ENCODE peak calls at places on chromosomes 16 and 17, in six cellular contexts. T is lung; Y is ELR; U is stimulated activated CD4-positive, alpha-beta T cell treated with anti-CD3 and anti-CD28 coated beads, Interleukin-1b, Interleukin-23, amount 100 ng/mL, for 48 hours; Z is uterus; O is pancreas. R is an unnamed sample.

GRCh38 chr17:7016886-7017826 is 4.7 kb downstream of the RNASEK start:
- DNase-seq in T (no peak), Y (no peak), U (no peak), Z (no peak), O (no peak), R (no peak)

GRCh38 chr17:81710514-81711308 is 1.4 kb upstream of the SLC25A10 start:
- DNase-seq in T (no peak), Y (peak; percentile 42), U (no peak), Z (no peak), O (no peak), R (no peak)

GRCh38 chr16:85306071-85306792 is 194.0 kb upstream of the CIBAR2 start:
- DNase-seq in T (peak; percentile 92), Y (peak; percentile 93), U (peak; percentile 89), Z (peak; percentile 97), O (peak; percentile 77), R (peak; percentile 100)

GRCh38 chr17:52148969-52149351 is 9.6 kb downstream of the CA10 start:
- DNase-seq in T (no peak), Y (peak; percentile 83), U (no peak), Z (no peak), O (peak; percentile 44), R (no peak)

GRCh38 chr17:78624461-78625216 is 47.4 kb upstream of the DNAH17 start:
- DNase-seq in T (no peak), Y (no peak), U (no peak), Z (no peak), O (no peak), R (no peak)

GRCh38 chr16:17921357-17921978 is 415.1 kb downstream of the NPIPA8 start:
- DNase-seq in T (no peak), Y (peak; percentile 22), U (peak; percentile 57), Z (no peak), O (peak; percentile 17), R (peak; percentile 59)

GRCh38 chr16:56858375-56858774 is 6.6 kb upstream of the SLC12A3 start:
- DNase-seq in T (no peak), Y (no peak), U (no peak), Z (no peak), O (no peak), R (no peak)

GRCh38 chr17:41793749-41794602 is 7.5 kb upstream of the JUP start:
- DNase-seq in T (no peak), Y (no peak), U (no peak), Z (peak; percentile 64), O (no peak), R (peak; percentile 57)

GRCh38 chr16:89426736-89427525 is 63.4 kb downstream of the ANKRD11 start:
- DNase-seq in T (no peak), Y (peak; percentile 45), U (no peak), Z (no peak), O (no peak), R (no peak)

GRCh38 chr17:60396412-60396811 is 4.5 kb upstream of the USP32 start:
- DNase-seq in T (no peak), Y (no peak), U (no peak), Z (no peak), O (no peak), R (no peak)

GRCh38 chr17:40832840-40833239 is 10.4 kb upstream of the KRT10 start:
- DNase-seq in T (no peak), Y (no peak), U (no peak), Z (no peak), O (no peak), R (no peak)

GRCh38 chr16:24771132-24771778 is 41.8 kb downstream of the TNRC6A start:
- DNase-seq in T (no peak), Y (peak; percentile 49), U (no peak), Z (no peak), O (no peak), R (no peak)

GRCh38 chr17:48543854-48544355 is 1.0 kb downstream of the HOXB2 start:
- DNase-seq in T (no peak), Y (no peak), U (no peak), Z (no peak), O (no peak), R (no peak)

GRCh38 chr16:15502041-15502725 is 67.8 kb downstream of the BMERB1 start:
- DNase-seq in T (no peak), Y (peak; percentile 93), U (no peak), Z (no peak), O (no peak), R (no peak)

GRCh38 chr16:48862087-48862532 is 252.1 kb upstream of the N4BP1 start:
- DNase-seq in T (no peak), Y (peak; percentile 41), U (no peak), Z (peak; percentile 36), O (no peak), R (no peak)

GRCh38 chr17:13153036-13153435 is 135.2 kb upstream of the ELAC2 start:
- DNase-seq in T (no peak), Y (peak; percentile 37), U (no peak), Z (no peak), O (no peak), R (no peak)

GRCh38 chr16:16120044-16120381 is 103.3 kb downstream of the ABCC6 start:
- DNase-seq in T (no peak), Y (no peak), U (no peak), Z (no peak), O (no peak), R (no peak)

GRCh38 chr17:50361561-50362480 is 11.2 kb downstream of the MRPL27 start:
- DNase-seq in T (peak; percentile 52), Y (peak; percentile 74), U (peak; percentile 57), Z (no peak), O (peak; percentile 71), R (peak; percentile 66)

GRCh38 chr16:77856455-77857138 is 68.2 kb downstream of the VAT1L start:
- DNase-seq in T (no peak), Y (no peak), U (no peak), Z (no peak), O (no peak), R (no peak)

GRCh38 chr17:6567528-6568185 is 11.3 kb upstream of the PITPNM3 start:
- DNase-seq in T (peak; percentile 63), Y (no peak), U (no peak), Z (no peak), O (no peak), R (peak; percentile 67)

GRCh38 chr17:72344613-72345012 is 223.8 kb downstream of the SOX9 start:
- DNase-seq in T (no peak), Y (no peak), U (no peak), Z (no peak), O (no peak), R (no peak)

GRCh38 chr17:50407921-50408320 is 10.6 kb upstream of the LRRC59 start:
- DNase-seq in T (no peak), Y (no peak), U (no peak), Z (no peak), O (no peak), R (no peak)